ENCODE peak calls at places on chromosome 22, in five cellular contexts. I is right lobe of liver; G is HFFc6; X is neural crest cell; P is CD4-positive, alpha-beta T cell. Q is an unnamed sample.

GRCh38 chr22:24068717-24069116 is 57.6 kb downstream of the CABIN1 start:
- DNase-seq in G (no peak), P (no peak), I (no peak), X (no peak), Q (no peak)

GRCh38 chr22:48257690-48258065 is 1495.2 kb downstream of the TBC1D22A start:
- DNase-seq in I (no peak), P (no peak), G (no peak), X (no peak), Q (no peak)

GRCh38 chr22:46896568-46897245 is 134.3 kb downstream of the TBC1D22A start:
- DNase-seq in P (no peak), X (no peak), G (no peak), I (no peak), Q (no peak)

GRCh38 chr22:42328130-42328821 is 57.8 kb upstream of the TCF20 start:
- DNase-seq in I (no peak), X (no peak), P (no peak), G (no peak), Q (no peak)

GRCh38 chr22:41910599-41911291 is 4.1 kb downstream of the SHISA8 start:
- DNase-seq in X (no peak), I (no peak), P (no peak), G (no peak), Q (no peak)

GRCh38 chr22:48268771-48269552 is 1506.5 kb downstream of the TBC1D22A start:
- DNase-seq in I (no peak), P (no peak), X (no peak), G (no peak), Q (no peak)

GRCh38 chr22:38148252-38148651 is 33.4 kb downstream of the PLA2G6 start:
- DNase-seq in I (peak), X (no peak), P (no peak), G (no peak), Q (no peak)

GRCh38 chr22:35413624-35414023 is 13.7 kb downstream of the MCM5 start:
- DNase-seq in P (no peak), I (no peak), X (no peak), G (no peak), Q (no peak)

GRCh38 chr22:19287076-19287724 is 4.3 kb downstream of the CLTCL1 start:
- DNase-seq in G (peak), X (no peak), P (no peak), I (no peak), Q (no peak)

GRCh38 chr22:37338539-37339246 is 56.4 kb downstream of the CYTH4 start:
- DNase-seq in I (no peak), G (no peak), P (no peak), X (no peak), Q (no peak)

GRCh38 chr22:22526125-22526912 is 6.2 kb upstream of the ZNF280A start:
- DNase-seq in G (no peak), P (no peak), X (no peak), I (no peak), Q (no peak)

GRCh38 chr22:46652081-46652929 is 32.1 kb downstream of the GRAMD4 start:
- DNase-seq in G (no peak), I (peak), X (no peak), P (no peak), Q (no peak)

GRCh38 chr22:40289991-40290459 is 56.3 kb upstream of the ADSL start:
- DNase-seq in P (peak), G (no peak), X (no peak), I (no peak), Q (no peak)

GRCh38 chr22:36423461-36424404 is 36.0 kb upstream of the MYH9 start:
- DNase-seq in P (no peak), X (no peak), G (no peak), I (no peak), Q (no peak)

GRCh38 chr22:38827510-38827909 is 16.3 kb downstream of the NPTXR start:
- DNase-seq in G (no peak), P (no peak), I (peak), X (no peak), Q (no peak)

GRCh38 chr22:35552186-35552842 is 11.7 kb downstream of the RASD2 start:
- DNase-seq in P (peak), G (no peak), I (no peak), X (peak), Q (no peak)

GRCh38 chr22:48432721-48433518 is 1394.8 kb downstream of the BRD1 start:
- DNase-seq in I (peak), X (no peak), P (no peak), G (no peak), Q (no peak)

GRCh38 chr22:48210812-48211211 is 1448.4 kb downstream of the TBC1D22A start:
- DNase-seq in I (no peak), G (no peak), P (no peak), X (no peak), Q (no peak)

GRCh38 chr22:29706991-29707390 is 12.8 kb upstream of the CABP7 start:
- DNase-seq in P (no peak), I (no peak), X (no peak), G (no peak), Q (no peak)

GRCh38 chr22:22691716-22692701 is 47.6 kb downstream of the GGTLC2 start:
- DNase-seq in X (no peak), G (no peak), P (no peak), I (no peak), Q (no peak)

DNA sequence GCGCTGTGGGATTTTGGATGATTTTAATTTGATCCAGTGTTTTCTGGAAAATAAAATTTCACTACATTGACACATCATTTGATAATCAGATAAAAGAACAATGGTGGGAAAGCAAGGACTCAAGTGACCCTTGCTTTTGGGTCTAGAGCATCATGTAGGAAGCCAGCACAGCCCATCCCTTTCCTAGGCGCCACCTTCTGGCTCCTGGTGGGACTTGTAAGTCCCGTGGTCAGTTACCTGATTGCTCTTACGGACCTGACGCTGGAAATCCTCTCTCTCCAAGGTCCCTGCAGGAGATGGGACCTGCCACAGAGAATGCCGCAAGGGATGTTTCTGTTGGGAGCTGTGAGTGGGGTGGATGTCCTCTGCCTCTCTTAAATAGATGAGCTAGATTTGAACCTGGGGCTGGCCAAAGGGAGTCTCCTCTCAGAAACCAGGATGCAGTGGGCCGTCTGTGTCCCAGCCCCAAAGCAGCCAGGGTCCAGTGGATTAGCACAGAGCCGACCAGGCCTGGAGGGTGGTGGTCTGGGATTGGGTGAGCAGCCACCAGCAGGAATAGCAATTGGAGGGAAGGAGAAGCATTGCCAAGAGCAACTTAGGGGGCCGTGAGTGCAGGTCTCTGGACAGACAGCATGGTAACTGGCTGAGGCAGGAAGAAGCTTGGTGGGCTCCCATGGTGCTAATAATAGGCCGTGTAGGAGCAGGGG is 21.7 kb downstream of the TIMP3 start:
- DNase-seq in X (peak), G (no peak), I (no peak), P (no peak), Q (no peak)
- TF ChIP-seq CTCF in X (peak), G (peak), I (peak), P (no peak), Q (peak)

GRCh38 chr22:43483266-43483665 is 71.5 kb downstream of the MPPED1 start:
- DNase-seq in I (no peak), X (no peak), P (no peak), G (no peak), Q (no peak)

GRCh38 chr22:43483669-43484068 is 71.9 kb downstream of the MPPED1 start:
- DNase-seq in I (no peak), G (no peak), X (no peak), P (no peak), Q (no peak)

GRCh38 chr22:43482310-43482625 is 70.5 kb downstream of the MPPED1 start:
- DNase-seq in G (no peak), P (no peak), I (no peak), X (no peak), Q (no peak)

GRCh38 chr22:43479962-43480361 is 68.1 kb downstream of the MPPED1 start:
- DNase-seq in G (no peak), X (no peak), P (no peak), I (no peak), Q (no peak)

GRCh38 chr22:43481528-43482309 is 69.9 kb downstream of the MPPED1 start:
- DNase-seq in P (no peak), I (no peak), G (no peak), X (no peak), Q (no peak)
- TF ChIP-seq CTCF in P (no peak), I (no peak), G (no peak), X (peak), Q (peak)

GRCh38 chr22:31968022-31968421 is 23.7 kb downstream of the YWHAH start:
- DNase-seq in I (no peak), X (no peak), G (no peak), P (no peak), Q (no peak)

GRCh38 chr22:31973739-31974138 is 29.4 kb downstream of the YWHAH start:
- DNase-seq in I (peak), P (no peak), G (no peak), X (no peak), Q (no peak)

GRCh38 chr22:31972180-31972579 is 27.8 kb downstream of the YWHAH start:
- DNase-seq in X (no peak), P (no peak), G (no peak), I (peak), Q (no peak)

GRCh38 chr22:31970490-31971444 is 26.4 kb downstream of the YWHAH start:
- DNase-seq in P (peak), X (peak), I (peak), G (peak), Q (peak)

DNA sequence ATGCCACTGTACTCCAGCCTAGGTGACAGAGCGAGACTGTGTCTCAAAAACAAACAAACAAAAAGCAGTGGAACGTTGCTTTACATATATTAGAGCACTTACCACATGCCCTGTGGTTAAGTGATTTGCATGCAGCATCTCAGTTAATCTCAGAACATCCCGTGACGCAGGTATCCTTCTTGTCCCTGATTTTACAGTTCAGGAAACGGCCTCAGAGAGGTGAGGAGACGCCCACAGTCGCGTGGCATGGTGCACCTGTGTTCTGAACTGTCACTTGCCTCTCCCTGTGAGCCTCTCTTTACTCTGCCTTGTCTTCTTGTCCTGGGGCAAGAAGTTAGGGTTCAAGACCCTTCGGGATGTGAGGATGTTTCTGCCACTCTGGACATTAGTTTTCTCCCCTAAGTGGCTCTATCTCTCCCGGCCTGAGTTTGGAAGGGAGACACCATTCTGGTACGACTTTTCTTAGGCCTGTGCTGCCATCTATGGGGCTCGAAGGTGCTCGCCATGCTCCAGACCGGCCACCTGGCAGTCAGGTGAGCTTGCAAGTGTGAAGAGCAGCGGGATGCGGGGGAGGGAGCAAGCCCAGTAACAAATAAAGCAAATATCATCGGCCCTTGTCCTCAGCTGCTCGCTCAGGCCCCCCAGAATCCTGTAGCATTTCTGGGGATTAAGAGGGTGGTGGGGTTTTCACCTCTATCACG is 25.6 kb downstream of the YWHAH start:
- DNase-seq in X (peak), I (peak), P (peak), G (peak), Q (peak)
- TF ChIP-seq CTCF in X (peak), I (peak), P (no peak), G (no peak), Q (peak)

GRCh38 chr22:49627217-49628181 is 200.2 kb downstream of the BRD1 start:
- DNase-seq in X (no peak), G (no peak), P (no peak), I (peak), Q (no peak)
- TF ChIP-seq CTCF in X (no peak), G (no peak), P (no peak), I (no peak), Q (no peak)

GRCh38 chr22:27627444-27627833 is 174.1 kb downstream of the MN1 start:
- DNase-seq in I (no peak), P (no peak), G (no peak), X (no peak), Q (no peak)
- TF ChIP-seq CTCF in I (no peak), P (no peak), G (peak), X (no peak), Q (peak)

GRCh38 chr22:45505991-45506743 is 3.5 kb downstream of the FBLN1 start:
- DNase-seq in X (no peak), G (no peak), P (no peak), I (no peak), Q (no peak)
- TF ChIP-seq CTCF in X (no peak), G (no peak), P (no peak), I (no peak), Q (no peak)

GRCh38 chr22:20430101-20430640 is 7.5 kb downstream of the SCARF2 start:
- DNase-seq in X (no peak), G (no peak), P (no peak), I (no peak), Q (peak)

GRCh38 chr22:20427945-20428417 is 9.6 kb downstream of the SCARF2 start:
- DNase-seq in I (no peak), G (no peak), P (no peak), X (no peak), Q (peak)

GRCh38 chr22:20427104-20427944 is 10.3 kb downstream of the SCARF2 start:
- DNase-seq in G (no peak), I (no peak), P (no peak), X (no peak), Q (peak)

GRCh38 chr22:20429254-20430100 is 8.1 kb downstream of the SCARF2 start:
- DNase-seq in G (no peak), I (no peak), P (peak), X (no peak), Q (peak)

GRCh38 chr22:20428496-20429253 is 8.9 kb downstream of the SCARF2 start:
- DNase-seq in X (no peak), P (no peak), I (no peak), G (no peak), Q (peak)
- TF ChIP-seq CTCF in X (no peak), P (no peak), I (no peak), G (no peak), Q (no peak)

Q was measured in D721Med.